ENCODE peak calls at places on chromosomes 6 and 20, in four cellular contexts. X is WTC11, E is GM12878, C is K562. J is an unnamed sample.

GRCh38 chr20:62267543-62267942 is 29.2 kb downstream of the OSBPL2 start:
- DNase-seq in X (no peak), E (no peak), C (no peak), J (no peak)

GRCh38 chr6:107786179-107786578 is 37.9 kb downstream of the SCML4 start:
- DNase-seq in X (no peak), E (no peak), C (no peak), J (no peak)

GRCh38 chr6:159646136-159646535 is 46.9 kb downstream of the SOD2 start:
- DNase-seq in X (no peak), E (no peak), C (no peak), J (no peak)

GRCh38 chr6:32118782-32119628 is 9.0 kb downstream of the ATF6B start:
- DNase-seq in X (peak), E (peak), C (peak), J (peak)

GRCh38 chr6:101722991-101723579 is 329.6 kb downstream of the GRIK2 start:
- DNase-seq in X (no peak), E (no peak), C (no peak), J (no peak)

GRCh38 chr20:36861875-36862801 is 13.8 kb upstream of the TLDC2 start:
- DNase-seq in X (peak), E (no peak), C (peak), J (peak)

GRCh38 chr6:38364775-38365174 is 275.0 kb downstream of the BTBD9 start:
- DNase-seq in X (no peak), E (no peak), C (no peak), J (no peak)

GRCh38 chr6:159117031-159117430 is 52.2 kb upstream of the FNDC1 start:
- DNase-seq in X (no peak), E (no peak), C (no peak), J (no peak)

GRCh38 chr6:30748851-30749540 is 4.6 kb upstream of the IER3 start:
- DNase-seq in X (no peak), E (no peak), C (no peak), J (no peak)

GRCh38 chr6:35728663-35729348 is 8.0 kb upstream of the ARMC12 start:
- DNase-seq in X (no peak), E (no peak), C (no peak), J (peak)

DNA sequence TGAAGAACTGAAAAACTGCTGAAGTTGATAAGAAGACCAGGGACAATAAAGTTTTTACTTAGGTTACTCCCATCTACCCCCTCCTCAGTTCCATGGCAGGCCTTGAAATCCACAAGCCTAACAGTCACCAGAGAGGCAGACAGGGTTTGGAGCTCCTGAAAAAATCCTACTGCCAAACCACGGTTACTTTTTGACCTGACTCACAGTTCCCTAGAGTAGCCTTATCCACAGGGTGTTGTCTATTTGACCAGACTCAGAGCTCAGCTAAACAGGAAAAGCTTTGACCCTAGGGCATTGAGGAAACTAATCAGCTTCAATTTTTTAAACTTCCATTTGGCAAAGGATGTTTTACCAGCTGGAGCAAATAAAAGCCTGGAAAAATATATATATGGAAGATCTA is 257.7 kb upstream of the NT5E start:
- DNase-seq in X (no peak), E (no peak), C (no peak), J (no peak)
- TF ChIP-seq USF1 in X (no peak), E (no peak), C (no peak), J (no peak)

GRCh38 chr6:143224516-143224915 is 163.8 kb downstream of the AIG1 start:
- DNase-seq in X (no peak), E (no peak), C (no peak), J (no peak)
- TF ChIP-seq USF1 in X (no peak), E (no peak), C (no peak), J (no peak)

GRCh38 chr6:150528648-150529285 is 70.9 kb upstream of the PLEKHG1 start:
- DNase-seq in X (peak), E (no peak), C (no peak), J (no peak)

GRCh38 chr6:150531957-150532356 is 67.7 kb upstream of the PLEKHG1 start:
- DNase-seq in X (no peak), E (no peak), C (no peak), J (no peak)

DNA sequence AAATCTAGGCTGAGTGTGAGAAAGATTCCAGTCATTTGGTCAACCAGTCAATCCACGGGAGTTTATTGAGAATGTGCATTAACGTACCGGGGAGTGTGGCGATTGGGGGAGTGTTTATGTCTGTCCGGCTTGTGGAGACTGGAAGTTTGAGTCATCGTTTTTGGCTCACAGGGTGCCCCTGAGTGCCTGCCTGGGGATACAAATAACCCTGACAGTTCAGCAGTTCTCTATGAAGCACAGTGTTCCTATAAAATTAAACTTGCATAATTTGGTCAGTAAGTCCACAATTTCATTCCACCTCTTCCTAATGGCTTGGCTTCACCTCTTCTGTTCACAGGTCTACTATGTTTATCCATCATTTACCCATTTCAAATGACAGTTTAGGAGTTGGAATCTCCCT is 72.6 kb upstream of the PLEKHG1 start:
- DNase-seq in X (no peak), E (no peak), C (no peak), J (no peak)
- TF ChIP-seq USF1 in X (no peak), E (no peak), C (no peak), J (no peak)

GRCh38 chr20:60467771-60468170 is 509.5 kb downstream of the CDH26 start:
- DNase-seq in X (no peak), E (no peak), C (no peak), J (no peak)

GRCh38 chr20:60470366-60470765 is 512.1 kb downstream of the CDH26 start:
- DNase-seq in X (no peak), E (no peak), C (no peak), J (no peak)

GRCh38 chr20:60466683-60467022 is 508.4 kb downstream of the CDH26 start:
- DNase-seq in X (no peak), E (no peak), C (no peak), J (no peak)

GRCh38 chr20:60467078-60467477 is 508.9 kb downstream of the CDH26 start:
- DNase-seq in X (no peak), E (no peak), C (no peak), J (no peak)

GRCh38 chr20:60469829-60470228 is 511.6 kb downstream of the CDH26 start:
- DNase-seq in X (no peak), E (no peak), C (no peak), J (no peak)
- TF ChIP-seq USF1 in X (no peak), E (no peak), C (no peak), J (no peak)

DNA sequence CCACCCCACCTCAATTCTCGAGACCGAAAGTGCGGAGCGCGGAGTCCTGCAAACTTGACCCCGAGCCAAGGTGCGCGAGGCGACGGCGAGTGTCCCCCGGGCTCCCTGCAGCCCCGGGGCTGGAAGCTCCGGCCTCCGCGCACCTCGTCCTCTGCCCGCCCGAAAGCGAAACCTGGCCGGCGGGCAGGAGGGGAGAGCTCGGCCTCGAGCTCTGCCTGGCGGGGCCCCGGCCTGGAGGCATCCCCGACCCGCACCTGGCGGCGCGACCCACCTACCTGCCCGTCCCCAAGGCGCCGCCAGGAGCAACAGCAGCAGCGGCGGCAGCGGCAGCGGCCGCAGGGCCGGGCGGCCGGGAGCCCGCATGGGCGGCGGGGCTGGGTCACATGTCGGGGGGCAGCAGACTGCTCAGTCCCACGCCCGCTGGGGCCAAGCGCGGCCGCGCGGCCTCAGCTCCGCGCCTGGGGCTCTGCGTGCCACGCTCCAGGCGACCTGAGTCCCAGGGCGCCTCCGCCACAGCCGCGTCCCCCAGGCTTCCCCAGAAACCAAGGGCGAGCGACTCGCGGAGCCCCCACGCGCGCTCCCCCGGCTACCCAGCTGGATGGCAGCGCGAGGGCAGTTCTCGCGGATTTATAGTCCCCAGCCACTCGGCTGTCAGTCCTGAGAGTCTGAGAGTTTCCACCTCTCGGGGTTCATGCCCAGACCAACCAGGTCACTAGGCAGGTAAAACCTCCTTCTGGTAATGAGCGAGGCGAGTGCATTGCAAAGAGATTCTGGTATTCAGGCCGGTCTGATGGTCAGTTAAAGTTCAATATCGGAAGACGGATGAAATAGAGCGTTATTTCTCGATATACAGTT is at the start of gene IL20RA:
- DNase-seq in X (peak), E (no peak), C (no peak), J (peak)
- TF ChIP-seq USF1 in X (peak), E (no peak), C (no peak), J (no peak)

GRCh38 chr20:40156600-40157307 is 532.3 kb downstream of the MAFB start:
- DNase-seq in X (no peak), E (peak), C (no peak), J (no peak)
- TF ChIP-seq USF1 in X (no peak), E (no peak), C (no peak), J (no peak)